ENCODE peak calls at places on chromosomes 6 and 20, in eight cellular contexts. L is MCF 10A, U is GM20000, T is AG09319, I is GM06990, Z is choroid plexus epithelial cell, O is psoas muscle, Q is fibroblast of the aortic adventitia. M is an unnamed sample.

GRCh38 chr6:108667984-108668383 is 107.3 kb downstream of the FOXO3 start:
- DNase-seq in L (no peak), U (no peak), T (no peak), I (no peak), Z (peak), O (no peak), Q (peak), M (no peak)

GRCh38 chr6:6834356-6835342 is 246.1 kb downstream of the LY86 start:
- DNase-seq in L (peak), U (no peak), T (no peak), I (no peak), Z (no peak), O (no peak), Q (peak), M (no peak)

GRCh38 chr6:168603234-168603633 is 162.2 kb downstream of the SMOC2 start:
- DNase-seq in L (no peak), U (no peak), T (no peak), I (no peak), Z (no peak), O (no peak), Q (no peak), M (no peak)

GRCh38 chr6:54132587-54132986 is 21.3 kb downstream of the MLIP start:
- DNase-seq in L (no peak), U (no peak), T (no peak), I (no peak), Z (no peak), O (no peak), Q (no peak), M (no peak)

GRCh38 chr20:10352934-10353866 is 80.8 kb downstream of the MKKS start:
- DNase-seq in L (peak), U (no peak), T (no peak), I (no peak), Z (peak), O (no peak), Q (no peak), M (no peak)

GRCh38 chr6:24902782-24903181 is 33.0 kb downstream of the RIPOR2 start:
- DNase-seq in L (peak), U (no peak), T (no peak), I (no peak), Z (peak), O (no peak), Q (peak), M (no peak)

GRCh38 chr20:10565191-10565921 is 108.4 kb downstream of the JAG1 start:
- DNase-seq in L (peak), U (no peak), T (peak), I (no peak), Z (peak), O (peak), Q (peak), M (no peak)

GRCh38 chr6:89118931-89119330 is 1.1 kb upstream of the SRSF12 start:
- DNase-seq in L (no peak), U (no peak), T (no peak), I (no peak), Z (no peak), O (no peak), Q (no peak), M (no peak)

GRCh38 chr6:71333700-71334099 is 45.1 kb downstream of the OGFRL1 start:
- DNase-seq in L (peak), U (no peak), T (peak), I (no peak), Z (peak), O (no peak), Q (peak), M (no peak)

GRCh38 chr20:5862703-5863039 is 87.7 kb downstream of the TRMT6 start:
- DNase-seq in L (peak), U (no peak), T (no peak), I (no peak), Z (peak), O (no peak), Q (no peak), M (no peak)

GRCh38 chr6:141174932-141175331 is 957.8 kb upstream of the GJE1 start:
- DNase-seq in L (no peak), U (no peak), T (no peak), I (no peak), Z (no peak), O (no peak), Q (no peak), M (no peak)

GRCh38 chr6:37987008-37987407 is 167.5 kb downstream of the ZFAND3 start:
- DNase-seq in L (peak), U (no peak), T (no peak), I (no peak), Z (peak), O (no peak), Q (peak), M (no peak)

GRCh38 chr6:35972471-35972985 is 51.6 kb upstream of the SRPK1 start:
- DNase-seq in L (no peak), U (no peak), T (no peak), I (no peak), Z (no peak), O (no peak), Q (peak), M (no peak)

GRCh38 chr20:2305946-2306345 is 10.1 kb downstream of the TGM3 start:
- DNase-seq in L (no peak), U (no peak), T (no peak), I (no peak), Z (no peak), O (no peak), Q (no peak), M (no peak)

GRCh38 chr6:40986364-40986763 is 52.7 kb downstream of the UNC5CL start:
- DNase-seq in L (no peak), U (no peak), T (no peak), I (no peak), Z (no peak), O (no peak), Q (no peak), M (no peak)

GRCh38 chr6:111662192-111662793 is 56.6 kb upstream of the TRAF3IP2 start:
- DNase-seq in L (no peak), U (no peak), T (no peak), I (no peak), Z (no peak), O (no peak), Q (no peak), M (no peak)

GRCh38 chr6:111658445-111659154 is 52.9 kb upstream of the TRAF3IP2 start:
- DNase-seq in L (peak), U (no peak), T (no peak), I (no peak), Z (peak), O (no peak), Q (peak), M (no peak)

GRCh38 chr6:111662794-111663231 is 57.1 kb upstream of the TRAF3IP2 start:
- DNase-seq in L (no peak), U (no peak), T (no peak), I (no peak), Z (peak), O (no peak), Q (no peak), M (no peak)

GRCh38 chr6:111661541-111662041 is 55.9 kb upstream of the TRAF3IP2 start:
- DNase-seq in L (no peak), U (no peak), T (no peak), I (no peak), Z (no peak), O (peak), Q (no peak), M (no peak)

DNA sequence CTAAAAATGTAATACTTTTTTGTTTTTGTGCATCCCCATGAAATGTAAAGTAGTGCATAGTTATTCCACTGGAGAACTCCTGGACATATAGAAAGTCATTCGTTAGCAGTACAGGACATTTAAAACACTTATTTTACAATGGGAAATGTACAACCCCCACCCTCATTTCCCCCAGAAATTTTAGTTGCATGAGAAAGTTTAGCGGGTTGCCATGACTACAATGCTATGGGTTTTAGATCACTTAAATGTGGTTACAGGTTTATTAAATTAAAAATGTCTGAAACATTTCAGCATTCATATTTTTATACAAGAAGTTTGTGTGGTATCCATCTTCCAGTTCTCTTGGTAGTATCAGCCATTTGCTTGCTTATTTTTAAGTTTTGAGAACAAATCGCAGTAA is 54.9 kb upstream of the TRAF3IP2 start:
- DNase-seq in L (no peak), U (no peak), T (no peak), I (no peak), Z (no peak), O (no peak), Q (no peak), M (no peak)
- TF ChIP-seq CTCF in L (no peak), U (no peak), T (no peak), I (no peak), Z (no peak), O (no peak), Q (no peak), M (no peak)

DNA sequence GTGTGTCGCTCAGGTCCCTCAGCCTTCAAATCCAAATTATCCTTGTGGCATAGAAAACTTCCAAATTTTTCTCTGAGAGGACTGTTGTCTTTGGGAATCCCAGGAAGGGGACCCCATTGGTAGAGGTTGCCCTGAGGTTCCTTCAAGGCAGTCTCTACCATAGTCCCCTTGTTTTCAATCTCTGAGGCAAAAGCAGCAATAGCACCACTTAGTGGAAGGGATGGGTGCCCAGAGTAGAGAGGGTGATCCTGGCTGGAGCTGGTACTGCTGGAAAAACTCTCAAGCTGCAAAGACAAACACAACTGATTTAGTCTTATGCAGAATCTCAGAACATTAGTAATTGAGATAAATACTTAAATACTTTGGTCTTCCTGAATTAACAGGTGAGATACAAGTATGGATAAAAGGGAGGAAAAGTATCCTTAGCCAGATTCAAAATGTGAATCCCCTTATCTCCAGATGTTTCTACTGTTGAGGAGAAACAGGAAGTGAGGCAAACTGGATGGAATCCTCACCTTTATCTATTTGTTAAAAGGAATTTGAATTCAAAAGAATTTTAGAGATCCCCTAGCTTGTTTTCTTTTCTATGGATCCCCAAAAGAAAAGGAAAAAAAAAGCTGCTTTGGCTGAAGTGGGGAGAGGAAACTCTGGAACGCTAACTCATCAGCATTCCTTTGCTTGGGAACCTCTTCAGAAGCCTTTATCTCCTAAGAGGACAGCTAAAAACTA is 13.4 kb downstream of the ZNF318 start:
- DNase-seq in L (no peak), U (peak), T (no peak), I (no peak), Z (peak), O (no peak), Q (peak), M (no peak)
- TF ChIP-seq CTCF in L (no peak), U (peak), T (peak), I (peak), Z (peak), O (no peak), Q (peak), M (peak)

DNA sequence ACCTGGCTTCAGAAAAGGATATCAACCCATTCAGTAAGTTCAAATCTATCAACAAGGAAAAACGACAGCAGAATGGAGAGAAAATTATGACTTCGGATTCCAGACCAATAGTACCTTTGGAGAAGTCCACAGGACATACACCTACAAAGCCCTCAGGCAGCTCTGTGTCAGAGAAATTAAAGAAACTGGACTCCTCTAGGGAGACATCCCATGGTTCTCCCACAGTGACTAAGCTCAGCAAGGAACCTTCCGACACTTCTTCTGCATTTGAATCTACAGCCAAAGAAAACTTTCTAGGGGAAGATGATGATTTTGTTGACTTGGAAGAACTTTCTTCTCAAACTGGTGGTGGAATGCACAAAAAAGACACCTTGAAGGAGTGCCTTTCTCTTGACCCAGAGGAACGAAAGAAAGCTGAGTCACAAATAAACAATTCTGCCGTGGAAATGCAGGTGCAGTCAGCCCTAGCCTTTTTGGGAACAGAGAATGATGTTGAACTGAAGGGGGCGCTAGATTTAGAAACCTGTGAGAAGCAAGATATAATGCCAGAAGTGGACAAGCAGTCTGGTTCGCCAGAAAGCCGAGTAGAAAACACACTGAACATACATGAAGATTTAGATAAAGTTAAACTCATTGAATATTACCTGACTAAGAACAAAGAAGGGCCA is 67.4 kb upstream of the HINT3 start:
- DNase-seq in L (peak), U (peak), T (no peak), I (no peak), Z (peak), O (no peak), Q (peak), M (peak)
- TF ChIP-seq CTCF in L (peak), U (peak), T (peak), I (peak), Z (peak), O (peak), Q (peak), M (peak)

DNA sequence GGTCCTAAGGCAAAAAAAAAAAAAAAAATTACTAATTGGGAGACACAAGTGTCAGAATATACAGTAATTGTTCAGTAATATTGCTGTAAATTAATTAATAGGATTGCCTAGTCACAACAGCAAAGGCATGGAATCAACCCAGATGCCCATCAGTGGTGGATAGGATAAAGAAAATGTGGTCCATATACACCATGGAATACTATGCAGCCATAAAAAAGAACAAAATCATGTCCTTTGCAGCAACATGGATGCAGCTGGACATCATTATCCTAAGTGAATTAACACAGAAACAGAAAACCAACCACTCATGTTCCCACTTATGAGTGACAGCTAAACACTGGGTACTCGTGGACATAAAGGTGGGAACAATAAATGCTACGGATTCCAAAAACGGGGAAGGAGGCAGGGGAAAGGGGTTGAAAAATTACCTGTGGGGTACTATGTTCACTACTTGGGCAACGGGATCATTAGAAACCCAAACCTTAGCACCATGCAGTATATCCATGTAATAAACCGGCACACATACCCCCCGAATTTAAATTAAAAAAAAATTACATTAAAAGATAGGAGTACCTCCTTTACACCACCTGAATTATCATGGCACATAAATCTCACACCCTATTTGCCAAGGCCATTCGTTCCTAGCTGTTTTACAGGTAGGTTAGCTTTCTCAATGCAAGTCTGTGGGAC is 689 bp upstream of the PFDN4 start:
- DNase-seq in L (no peak), U (no peak), T (no peak), I (no peak), Z (no peak), O (no peak), Q (no peak), M (no peak)
- TF ChIP-seq CTCF in L (no peak), U (no peak), T (no peak), I (no peak), Z (no peak), O (no peak), Q (no peak), M (no peak)

DNA sequence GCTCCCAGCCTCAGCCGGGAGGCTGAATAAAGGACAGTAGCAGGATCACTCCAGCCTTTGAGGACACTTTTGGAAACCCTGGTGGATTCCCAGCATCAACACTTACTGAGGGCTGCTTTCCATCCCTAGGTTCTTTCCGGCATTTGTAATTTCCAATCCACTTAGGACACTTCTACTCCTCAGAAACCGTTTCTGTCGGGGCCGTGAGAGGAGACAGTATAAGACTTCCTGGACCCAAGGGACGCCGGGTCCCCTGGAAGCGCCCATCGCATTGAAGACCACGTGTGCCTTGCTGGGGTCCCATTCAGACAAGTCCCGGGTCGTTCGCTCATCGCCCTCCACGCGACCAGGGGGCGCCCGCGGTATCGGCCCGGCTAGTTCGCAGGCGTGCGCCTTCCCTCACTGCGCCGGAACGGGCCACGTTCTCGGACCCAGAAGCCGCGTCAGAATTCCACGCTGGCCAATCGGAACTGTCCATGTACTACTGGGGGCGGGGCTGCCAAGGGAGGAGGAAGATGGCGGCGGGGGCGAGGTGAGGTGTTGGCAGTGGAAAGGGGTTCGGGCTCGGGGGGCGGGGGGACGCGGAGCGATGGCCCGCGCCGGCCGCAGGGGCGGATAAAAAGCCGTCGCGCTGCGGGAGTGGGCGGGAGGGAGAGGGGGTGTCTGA is at the start of gene NUS1:
- DNase-seq in L (peak), U (peak), T (peak), I (peak), Z (peak), O (peak), Q (peak), M (peak)
- TF ChIP-seq CTCF in L (peak), U (peak), T (peak), I (peak), Z (peak), O (peak), Q (peak), M (peak)

DNA sequence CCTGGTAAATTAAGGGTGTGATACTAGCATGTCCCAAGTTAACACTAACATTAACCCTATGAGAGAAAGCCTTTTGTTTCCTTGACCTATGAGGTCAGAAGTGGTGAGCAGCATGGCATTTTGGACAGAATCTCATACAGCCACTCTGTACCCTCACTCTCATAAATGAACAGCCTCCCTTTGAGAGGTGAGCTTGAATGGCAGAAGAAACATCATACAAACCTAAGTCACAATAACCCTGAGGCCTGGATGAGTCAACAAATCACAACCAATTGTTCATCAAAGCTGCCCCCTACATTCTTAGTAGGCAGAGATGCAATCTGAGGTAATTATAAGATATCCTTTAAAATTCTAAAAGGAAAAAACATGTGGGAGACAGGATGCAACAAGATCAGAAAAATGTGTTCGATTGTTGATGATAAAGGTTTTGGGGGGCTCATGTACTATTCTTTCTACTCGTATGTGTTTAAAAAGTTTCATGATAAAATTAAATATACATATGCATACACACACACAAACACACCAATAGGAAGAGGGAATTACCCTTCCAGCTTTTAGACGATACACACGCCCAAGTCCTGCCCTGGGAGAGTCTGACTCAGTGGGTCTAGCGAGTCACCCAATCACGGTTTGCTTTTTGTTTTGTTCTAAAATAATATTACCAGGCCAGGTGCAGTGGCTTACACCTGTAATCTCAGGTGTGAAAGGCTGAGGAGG is 117.3 kb downstream of the ARHGAP18 start:
- DNase-seq in L (no peak), U (no peak), T (no peak), I (no peak), Z (no peak), O (no peak), Q (no peak), M (no peak)
- TF ChIP-seq CTCF in L (no peak), U (no peak), T (no peak), I (no peak), Z (no peak), O (no peak), Q (no peak), M (no peak)

DNA sequence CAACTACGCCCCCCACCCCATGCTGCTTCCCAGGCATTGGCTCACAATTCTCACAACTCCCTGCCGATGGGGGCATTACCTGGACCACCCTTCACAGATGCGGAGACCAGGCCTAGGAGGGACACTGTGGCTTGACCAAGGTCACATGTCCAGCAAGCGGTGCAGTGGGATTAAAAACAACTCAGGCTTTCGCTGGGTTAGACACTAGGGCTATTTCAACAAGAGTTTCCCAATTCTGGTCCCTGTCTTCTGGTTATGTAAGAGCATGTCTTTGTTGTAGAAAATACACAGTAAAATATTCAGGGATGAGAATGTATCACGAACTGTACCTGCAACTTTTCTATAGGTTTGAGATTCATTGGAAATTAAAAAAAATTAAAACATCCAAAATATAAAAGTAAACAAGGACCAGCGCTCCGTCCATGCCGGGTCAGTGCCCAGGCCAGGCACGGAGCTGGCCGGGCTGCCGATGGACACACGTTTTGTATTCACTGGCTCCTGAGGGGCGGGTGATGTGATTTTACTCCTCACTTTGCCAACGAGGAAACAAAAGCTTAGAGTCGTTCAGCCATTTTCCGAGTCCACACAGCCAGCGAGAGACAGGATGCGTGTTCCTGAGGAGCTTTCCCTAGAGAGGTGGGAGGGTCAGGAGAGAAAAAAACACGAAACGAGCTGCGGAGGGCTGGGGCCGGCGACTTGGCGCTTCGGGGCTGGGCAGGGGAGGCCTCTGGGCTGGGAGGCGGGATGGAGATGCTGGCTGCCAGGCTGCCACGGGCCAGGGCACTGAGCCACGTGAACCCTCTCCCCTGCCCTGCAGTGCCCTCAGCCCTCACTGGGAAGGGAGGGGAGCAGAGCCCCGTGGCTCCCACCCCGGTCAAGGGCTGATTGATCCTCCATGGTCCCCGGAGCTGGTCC is 17.1 kb upstream of the VSTM2L start:
- DNase-seq in L (no peak), U (no peak), T (no peak), I (no peak), Z (no peak), O (no peak), Q (no peak), M (no peak)
- TF ChIP-seq CTCF in L (no peak), U (no peak), T (no peak), I (no peak), Z (no peak), O (no peak), Q (no peak), M (no peak)

M was measured in GM12865.